ENCODE peak calls at places on chromosomes 6 and 20, in four cellular contexts. M is left ventricle myocardium inferior, Z is fibroblast of lung, H is hepatocyte. L is an unnamed sample.
A peak's percentile ranks its signal among the peaks of the same experiment; 100 is the strongest.

GRCh38 chr6:27049863-27050781 is 197.4 kb upstream of the PRSS16 start:
- DNase-seq in H (no peak), M (no peak), Z (no peak), L (no peak)

GRCh38 chr20:63103402-63104311 is 96.9 kb upstream of the BHLHE23 start:
- DNase-seq in H (no peak), Z (peak; percentile 6), M (no peak), L (peak; percentile 13)

GRCh38 chr6:170260686-170261085 is 30.2 kb downstream of the DLL1 start:
- DNase-seq in M (no peak), H (no peak), Z (no peak), L (no peak)

GRCh38 chr6:73854998-73855718 is 159.2 kb downstream of the CD109 start:
- DNase-seq in Z (peak; percentile 48), M (no peak), H (peak; percentile 78), L (peak; percentile 33)

GRCh38 chr20:20465259-20465658 is 97.4 kb downstream of the INSM1 start:
- DNase-seq in H (no peak), Z (no peak), M (no peak), L (peak; percentile 37)

GRCh38 chr20:47544852-47545251 is 43.2 kb downstream of the NCOA3 start:
- DNase-seq in H (no peak), M (no peak), Z (peak; percentile 58), L (no peak)

GRCh38 chr6:129203190-129203900 is 320.4 kb downstream of the LAMA2 start:
- DNase-seq in M (no peak), Z (peak; percentile 65), H (no peak), L (no peak)

GRCh38 chr6:56652994-56653393 is 10.3 kb upstream of the DST start:
- DNase-seq in H (no peak), M (no peak), Z (peak; percentile 84), L (no peak)

GRCh38 chr6:82980086-82980485 is 85.6 kb downstream of the UBE3D start:
- DNase-seq in M (no peak), H (no peak), Z (peak; percentile 81), L (no peak)

GRCh38 chr6:1316482-1317220 is 4.8 kb downstream of the FOXQ1 start:
- DNase-seq in Z (no peak), M (no peak), H (peak; percentile 48), L (peak; percentile 31)

GRCh38 chr6:34098045-34098936 is 47.6 kb downstream of the GRM4 start:
- DNase-seq in Z (no peak), M (no peak), H (no peak), L (no peak)

GRCh38 chr6:109406196-109406595 is 23.9 kb upstream of the CD164 start:
- DNase-seq in M (no peak), Z (peak; percentile 16), H (no peak), L (no peak)

GRCh38 chr20:50536333-50536732 is 26.1 kb downstream of the PTPN1 start:
- DNase-seq in Z (peak; percentile 56), M (no peak), H (peak; percentile 36), L (no peak)

GRCh38 chr20:676315-676937 is 824 bp upstream of the SCRT2 start:
- DNase-seq in Z (no peak), H (no peak), M (no peak), L (no peak)

GRCh38 chr20:55252525-55252924 is 752.8 kb downstream of the CBLN4 start:
- DNase-seq in M (no peak), H (no peak), Z (peak; percentile 35), L (no peak)

DNA sequence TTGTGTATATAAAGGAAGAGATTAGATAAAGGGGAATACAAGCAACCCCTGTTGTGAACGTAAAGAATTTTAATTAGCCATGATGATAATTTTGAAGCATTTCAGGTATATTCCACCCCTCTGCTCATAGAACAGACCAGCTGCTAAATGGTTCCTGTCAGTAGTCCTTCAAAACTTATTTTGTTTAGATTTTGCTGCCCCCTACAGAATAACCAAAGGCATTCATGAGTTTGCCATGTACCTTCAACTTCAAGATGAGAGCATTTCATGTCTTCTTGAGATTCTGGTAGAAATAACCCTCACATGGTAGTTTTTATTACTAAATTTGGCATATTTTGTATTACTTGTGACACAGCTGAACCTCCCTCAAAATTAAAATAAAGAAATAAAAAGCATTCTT is 1586.7 kb downstream of the HACE1 start:
- DNase-seq in Z (no peak), H (peak; percentile 52), M (no peak), L (no peak)
- TF ChIP-seq CTCF in Z (no peak), H (peak; percentile 64), M (peak; percentile 58), L (peak; percentile 74)

GRCh38 chr6:30844118-30844535 is 40.2 kb upstream of the DDR1 start:
- DNase-seq in M (no peak), H (peak; percentile 47), Z (peak; percentile 83), L (no peak)
- H3K4me1 ChIP-seq in M (peaks cover 30% of the 10 kb centered on the region), H (peaks cover 28% of the 10 kb centered on the region), Z (no peaks in the 10 kb centered on the region), L (peaks cover 10% of the 10 kb centered on the region)

DNA sequence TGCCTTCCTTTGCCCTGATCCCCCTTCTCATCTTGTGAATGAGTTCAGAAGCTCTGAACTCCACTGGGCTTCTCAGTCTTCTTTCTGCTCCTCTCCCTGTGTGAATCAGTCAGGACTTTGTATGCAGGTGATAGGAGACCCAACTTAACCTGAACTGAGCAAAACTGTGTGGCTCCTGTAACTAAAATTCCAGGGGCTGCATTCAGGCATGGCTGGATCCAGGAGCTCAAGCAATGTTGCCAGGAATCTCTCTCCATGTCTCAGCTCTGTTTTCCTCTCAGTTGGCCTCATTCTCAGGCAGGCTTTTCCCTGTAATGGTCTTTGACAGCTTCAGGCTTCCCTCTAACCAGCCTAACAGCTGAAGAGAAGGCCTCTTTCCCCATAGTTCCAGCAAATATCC is 50.9 kb upstream of the ZNFX1 start:
- DNase-seq in Z (no peak), H (no peak), M (no peak), L (no peak)
- H3K27me3 ChIP-seq in Z (peaks cover 34% of the 10 kb centered on the region), H (peaks cover 19% of the 10 kb centered on the region), M (peaks cover 79% of the 10 kb centered on the region), L (peaks cover 27% of the 10 kb centered on the region)

GRCh38 chr6:146788115-146788514 is 189.3 kb downstream of the ADGB start:
- DNase-seq in H (no peak), Z (no peak), M (no peak), L (no peak)

GRCh38 chr6:146781836-146782235 is 183.1 kb downstream of the ADGB start:
- DNase-seq in Z (no peak), H (no peak), M (no peak), L (no peak)

GRCh38 chr6:146790561-146791091 is 191.9 kb downstream of the ADGB start:
- DNase-seq in H (no peak), Z (no peak), M (no peak), L (no peak)

DNA sequence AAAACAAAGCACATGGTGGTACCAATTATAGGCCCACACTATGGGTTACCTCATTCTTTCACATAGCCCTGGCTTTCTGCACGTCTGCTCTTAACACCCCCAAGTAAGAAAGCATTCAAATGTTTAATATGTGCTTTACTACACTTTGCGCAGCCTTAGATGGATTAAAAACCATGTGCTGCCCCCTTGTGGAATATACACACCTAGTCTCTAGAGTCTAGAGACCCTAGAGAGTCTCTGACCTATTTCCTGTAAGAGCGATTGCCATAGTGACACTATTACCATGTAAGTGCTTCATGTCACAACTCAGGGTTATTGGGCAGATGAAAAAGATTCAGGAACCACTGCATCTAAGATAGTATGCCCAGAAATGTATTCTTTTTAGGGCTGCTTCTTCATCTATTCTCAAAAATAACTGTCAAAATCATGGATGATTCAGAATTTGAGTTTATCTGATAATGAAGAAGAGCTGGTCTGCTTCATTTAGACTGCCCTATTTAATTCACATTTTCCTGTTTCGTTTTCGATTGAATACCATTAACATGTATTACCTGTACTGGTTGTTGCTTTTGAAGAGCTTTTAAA is 186.3 kb downstream of the ADGB start:
- DNase-seq in H (peak; percentile 49), Z (peak; percentile 16), M (no peak), L (peak; percentile 66)
- TF ChIP-seq CTCF in H (peak; percentile 51), Z (peak; percentile 65), M (peak; percentile 55), L (peak; percentile 76)

GRCh38 chr6:100300221-100300736 is 164.4 kb downstream of the SIM1 start:
- DNase-seq in Z (peak; percentile 99), H (peak; percentile 41), M (no peak), L (no peak)

GRCh38 chr6:100304575-100304974 is 160.1 kb downstream of the SIM1 start:
- DNase-seq in Z (no peak), H (peak; percentile 43), M (no peak), L (no peak)

GRCh38 chr6:100305237-100305869 is 159.4 kb downstream of the SIM1 start:
- DNase-seq in M (no peak), Z (no peak), H (no peak), L (no peak)

GRCh38 chr6:100296810-100297544 is 167.7 kb downstream of the SIM1 start:
- DNase-seq in H (no peak), M (no peak), Z (peak; percentile 91), L (no peak)

GRCh38 chr6:100301731-100302130 is 163.0 kb downstream of the SIM1 start:
- DNase-seq in Z (no peak), H (no peak), M (no peak), L (no peak)
- H3K4me1 ChIP-seq in Z (peaks cover 6% of the 10 kb centered on the region), H (peaks cover 5% of the 10 kb centered on the region), M (no peaks in the 10 kb centered on the region), L (no peaks in the 10 kb centered on the region)

DNA sequence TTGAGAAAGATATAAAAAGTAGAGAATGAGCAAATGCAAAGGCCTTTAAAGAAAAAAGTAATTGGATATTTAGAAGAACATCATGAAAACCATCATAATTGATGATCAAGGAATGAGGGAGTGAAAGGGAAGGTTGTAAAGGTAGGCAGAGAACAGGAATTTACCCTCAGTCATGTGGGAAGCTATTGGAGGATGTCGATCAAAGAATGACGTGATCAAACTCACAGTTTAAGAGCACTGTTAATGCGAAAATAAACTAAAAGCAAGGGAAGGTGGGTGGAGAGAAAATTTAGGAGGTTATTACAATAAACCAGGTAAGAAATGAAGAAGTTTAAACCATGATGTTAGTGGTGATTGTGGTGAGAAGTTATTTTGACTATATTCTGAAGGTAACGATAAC is 982.6 kb upstream of the EYS start:
- DNase-seq in M (no peak), H (no peak), Z (no peak), L (no peak)
- H3K27me3 ChIP-seq in M (no peaks in the 10 kb centered on the region), H (no peaks in the 10 kb centered on the region), Z (no peaks in the 10 kb centered on the region), L (no peaks in the 10 kb centered on the region)

GRCh38 chr6:168625602-168626001 is 184.6 kb downstream of the SMOC2 start:
- DNase-seq in H (no peak), M (no peak), Z (no peak), L (no peak)
- TF ChIP-seq CTCF in H (no peak), M (no peak), Z (no peak), L (no peak)

L was measured in BE2C.